ENCODE peak calls at places on chromosomes 13 and 19, in ten cellular contexts. O, Q, I, T, G, N, V, U, M and S are unnamed samples.

GRCh38 chr19:38046254-38047047 is 139.4 kb downstream of the SIPA1L3 start:
- DNase-seq in O (no peak), Q (no peak), I (no peak), T (no peak), G (no peak), N (no peak), V (no peak), U (no peak), M (no peak), S (no peak)

GRCh38 chr13:110953416-110953815 is 38.5 kb upstream of the ANKRD10 start:
- DNase-seq in O (no peak), Q (no peak), I (no peak), T (no peak), G (no peak), N (no peak), V (no peak), U (no peak), M (no peak), S (no peak)

GRCh38 chr13:43785166-43785680 is 1.5 kb downstream of the ENOX1 start:
- DNase-seq in O (no peak), Q (no peak), I (no peak), T (no peak), G (no peak), N (no peak), V (no peak), U (no peak), M (no peak), S (no peak)

GRCh38 chr13:113951246-113951999 is 22.5 kb downstream of the C13orf46 start:
- DNase-seq in O (peak; percentile 66), Q (no peak), I (no peak), T (peak; percentile 14), G (no peak), N (peak; percentile 21), V (peak; percentile 7), U (peak; percentile 20), M (no peak), S (no peak)

GRCh38 chr19:4379383-4380253 is 20.7 kb downstream of the SH3GL1 start:
- DNase-seq in O (no peak), Q (no peak), I (no peak), T (no peak), G (no peak), N (no peak), V (no peak), U (no peak), M (peak; percentile 64), S (no peak)

GRCh38 chr13:111947026-111947810 is 119.7 kb upstream of the SOX1 start:
- DNase-seq in O (no peak), Q (no peak), I (no peak), T (no peak), G (no peak), N (no peak), V (no peak), U (no peak), M (no peak), S (no peak)

GRCh38 chr19:16637535-16637934 is 9.5 kb upstream of the MED26 start:
- DNase-seq in O (no peak), Q (no peak), I (no peak), T (no peak), G (no peak), N (no peak), V (no peak), U (no peak), M (no peak), S (no peak)

GRCh38 chr13:36493046-36493445 is 60.8 kb downstream of the CCNA1 start:
- DNase-seq in O (no peak), Q (no peak), I (no peak), T (no peak), G (no peak), N (no peak), V (no peak), U (no peak), M (no peak), S (no peak)

GRCh38 chr19:42229263-42229854 is 9.2 kb downstream of the ZNF526 start:
- DNase-seq in O (no peak), Q (no peak), I (no peak), T (no peak), G (no peak), N (no peak), V (no peak), U (no peak), M (no peak), S (no peak)

GRCh38 chr13:48235100-48235813 is 2.3 kb downstream of the ITM2B start:
- DNase-seq in O (peak; percentile 20), Q (no peak), I (no peak), T (no peak), G (no peak), N (no peak), V (no peak), U (no peak), M (no peak), S (no peak)

GRCh38 chr19:35901854-35902661 is at the start of gene HCST:
- DNase-seq in O (peak; percentile 19), Q (no peak), I (no peak), T (no peak), G (no peak), N (no peak), V (no peak), U (no peak), M (peak; percentile 18), S (no peak)

GRCh38 chr19:30281903-30282302 is 90.3 kb upstream of the ZNF536 start:
- DNase-seq in O (no peak), Q (no peak), I (no peak), T (no peak), G (no peak), N (no peak), V (no peak), U (no peak), M (no peak), S (no peak)

GRCh38 chr13:113564331-113565023 is 20.1 kb upstream of the TFDP1 start:
- DNase-seq in O (no peak), Q (no peak), I (no peak), T (no peak), G (peak; percentile 33), N (no peak), V (no peak), U (no peak), M (no peak), S (no peak)

GRCh38 chr19:17755977-17756670 is 4.8 kb downstream of the FCHO1 start:
- DNase-seq in O (peak; percentile 69), Q (peak; percentile 24), I (no peak), T (peak; percentile 46), G (no peak), N (peak; percentile 36), V (no peak), U (peak; percentile 15), M (no peak), S (no peak)

GRCh38 chr13:24290280-24290932 is 19.0 kb upstream of the C1QTNF9 start:
- DNase-seq in O (no peak), Q (no peak), I (no peak), T (no peak), G (no peak), N (no peak), V (no peak), U (no peak), M (no peak), S (no peak)

GRCh38 chr13:27969073-27969865 is at the start of gene CDX2:
- DNase-seq in O (no peak), Q (no peak), I (no peak), T (no peak), G (no peak), N (no peak), V (no peak), U (no peak), M (no peak), S (no peak)

GRCh38 chr19:10074153-10074552 is 12.0 kb upstream of the SHFL start:
- DNase-seq in O (no peak), Q (no peak), I (no peak), T (no peak), G (no peak), N (no peak), V (peak; percentile 40), U (peak; percentile 23), M (no peak), S (no peak)

GRCh38 chr19:4456566-4456842 is 1.1 kb downstream of the UBXN6 start:
- DNase-seq in O (no peak), Q (no peak), I (no peak), T (peak; percentile 38), G (no peak), N (no peak), V (no peak), U (no peak), M (no peak), S (no peak)

GRCh38 chr13:101711307-101712025 is 259.0 kb downstream of the ITGBL1 start:
- DNase-seq in O (no peak), Q (no peak), I (no peak), T (no peak), G (no peak), N (no peak), V (no peak), U (no peak), M (no peak), S (no peak)

GRCh38 chr13:48559638-48560320 is 26.9 kb upstream of the RCBTB2 start:
- DNase-seq in O (no peak), Q (no peak), I (no peak), T (no peak), G (no peak), N (no peak), V (no peak), U (no peak), M (peak; percentile 15), S (peak; percentile 22)

GRCh38 chr19:4748589-4748988 is 24.9 kb upstream of the DPP9 start:
- DNase-seq in O (no peak), Q (no peak), I (no peak), T (no peak), G (no peak), N (no peak), V (no peak), U (no peak), M (no peak), S (no peak)

GRCh38 chr19:49210108-49210900 is 52.7 kb downstream of the TRPM4 start:
- DNase-seq in O (no peak), Q (peak; percentile 21), I (no peak), T (no peak), G (no peak), N (no peak), V (peak; percentile 14), U (no peak), M (no peak), S (no peak)

GRCh38 chr13:98254541-98254940 is 77.5 kb upstream of the RNF113B start:
- DNase-seq in O (no peak), Q (no peak), I (no peak), T (no peak), G (peak; percentile 5), N (no peak), V (no peak), U (no peak), M (no peak), S (no peak)